ENCODE peak calls at places on chromosomes 7 and 10, in five cellular contexts. W, M, U, S and D are unnamed samples.
A peak's percentile ranks its signal among the peaks of the same experiment; 100 is the strongest.

GRCh38 chr7:28853834-28854749 is 104.0 kb downstream of the TRIL start:
- DNase-seq in S (peak; percentile 95), W (peak; percentile 94), U (peak; percentile 81), M (peak; percentile 90), D (peak; percentile 55)

GRCh38 chr10:116767235-116767634 is 24.9 kb upstream of the HSPA12A start:
- DNase-seq in W (peak; percentile 49), M (no peak), U (no peak), S (no peak), D (no peak)

GRCh38 chr7:105139381-105139780 is 125.4 kb downstream of the KMT2E start:
- DNase-seq in S (no peak), U (no peak), W (no peak), M (no peak), D (no peak)

GRCh38 chr7:98733036-98733435 is 116.0 kb downstream of the NPTX2 start:
- DNase-seq in U (peak; percentile 34), W (peak; percentile 77), S (no peak), M (peak; percentile 46), D (no peak)

GRCh38 chr7:55120074-55120473 is 101.3 kb downstream of the EGFR start:
- DNase-seq in U (no peak), M (no peak), W (no peak), S (no peak), D (no peak)

GRCh38 chr7:6170571-6171531 is 101.6 kb downstream of the CYTH3 start:
- DNase-seq in U (no peak), M (no peak), W (no peak), S (no peak), D (no peak)

GRCh38 chr7:95327356-95327755 is 3.0 kb upstream of the PON1 start:
- DNase-seq in M (no peak), U (no peak), S (no peak), W (no peak), D (no peak)

GRCh38 chr7:46606771-46607170 is 685.7 kb upstream of the IGFBP3 start:
- DNase-seq in W (no peak), M (no peak), S (no peak), U (no peak), D (no peak)

GRCh38 chr10:60920479-60920878 is 23.5 kb downstream of the RHOBTB1 start:
- DNase-seq in W (no peak), U (no peak), S (no peak), M (no peak), D (no peak)

GRCh38 chr7:29987821-29988317 is 1.7 kb downstream of the SCRN1 start:
- DNase-seq in U (no peak), S (no peak), M (no peak), W (peak; percentile 98), D (no peak)

GRCh38 chr10:60073397-60073780 is 167.0 kb upstream of the CCDC6 start:
- DNase-seq in M (no peak), U (no peak), S (no peak), W (no peak), D (no peak)

GRCh38 chr10:98314577-98315284 is 46.7 kb upstream of the LOXL4 start:
- DNase-seq in W (no peak), U (no peak), S (no peak), M (no peak), D (no peak)

GRCh38 chr10:114694735-114695134 is 36.7 kb upstream of the ABLIM1 start:
- DNase-seq in U (no peak), W (peak; percentile 68), S (no peak), M (peak; percentile 60), D (peak; percentile 15)

GRCh38 chr7:16564909-16565426 is 38.3 kb downstream of the LRRC72 start:
- DNase-seq in W (peak; percentile 73), M (no peak), U (no peak), S (no peak), D (no peak)

GRCh38 chr7:29457565-29457971 is 106.1 kb upstream of the PRR15 start:
- DNase-seq in M (no peak), W (no peak), U (no peak), S (no peak), D (no peak)

GRCh38 chr10:72746606-72747357 is 54.8 kb downstream of the MCU start:
- DNase-seq in S (no peak), U (no peak), M (no peak), W (no peak), D (no peak)

GRCh38 chr7:69654381-69654780 is 56.1 kb downstream of the AUTS2 start:
- DNase-seq in U (no peak), M (no peak), W (no peak), S (no peak), D (no peak)

GRCh38 chr7:100706672-100707311 is 871 bp downstream of the POP7 start:
- DNase-seq in U (no peak), W (no peak), M (no peak), S (no peak), D (no peak)

GRCh38 chr7:74283858-74284447 is 5.3 kb upstream of the CLIP2 start:
- DNase-seq in W (no peak), U (no peak), M (no peak), S (no peak), D (no peak)

GRCh38 chr10:35546824-35547225 is 58.3 kb upstream of the GJD4 start:
- DNase-seq in W (peak; percentile 70), U (no peak), M (no peak), S (no peak), D (no peak)

GRCh38 chr7:28509256-28510021 is 97.1 kb downstream of the CREB5 start:
- DNase-seq in M (no peak), W (no peak), U (peak; percentile 43), S (no peak), D (no peak)

GRCh38 chr10:43134126-43134905 is 3.9 kb upstream of the CSGALNACT2 start:
- DNase-seq in S (no peak), M (no peak), U (no peak), W (no peak), D (no peak)

GRCh38 chr7:11213246-11213645 is 239.6 kb downstream of the PHF14 start:
- DNase-seq in W (no peak), U (no peak), M (no peak), S (no peak), D (no peak)

GRCh38 chr10:118874171-118874570 is 119.4 kb upstream of the CACUL1 start:
- DNase-seq in W (no peak), U (no peak), S (no peak), M (no peak), D (no peak)

GRCh38 chr7:99729501-99730261 is 5.3 kb downstream of the CYP3A7 start:
- DNase-seq in W (no peak), M (no peak), S (no peak), U (no peak), D (no peak)

GRCh38 chr10:15168781-15169554 is 475 bp upstream of the NMT2 start:
- DNase-seq in U (peak; percentile 79), M (peak; percentile 98), W (peak; percentile 85), S (peak; percentile 99), D (peak; percentile 99)

GRCh38 chr7:16668049-16668858 is 22.3 kb downstream of the BZW2 start:
- DNase-seq in W (peak; percentile 95), M (no peak), S (peak; percentile 86), U (no peak), D (no peak)

GRCh38 chr7:78141533-78142281 is 343.1 kb downstream of the PHTF2 start:
- DNase-seq in W (no peak), S (no peak), M (no peak), U (no peak), D (no peak)

GRCh38 chr10:75599875-75600648 is 168.6 kb downstream of the LRMDA start:
- DNase-seq in U (no peak), W (no peak), S (no peak), M (no peak), D (no peak)